ENCODE peak calls at places on chromosomes 13 and 19, in nine cellular contexts. G is IMR-90; R is D721Med; E is AG10803; J is mesothelial cell of epicardium; C is pulmonary artery endothelial cell; Q is activated T-cell treated with anti-CD3 and anti-CD28 coated beads for 1 hour; V is foreskin fibroblast; P is activated naive CD4-positive, alpha-beta T cell treated with anti-CD3 and anti-CD28 coated beads for 36 hours. T is an unnamed sample.

GRCh38 chr19:43354305-43354627 is 780 bp downstream of the CD177 start:
- DNase-seq in R (no peak), Q (no peak), V (no peak), J (no peak), E (no peak), G (no peak), C (no peak), P (no peak), T (no peak)

GRCh38 chr13:29160862-29161261 is 340.7 kb downstream of the MTUS2 start:
- DNase-seq in G (no peak), Q (no peak), C (no peak), V (no peak), R (no peak), E (no peak), J (no peak), P (no peak), T (no peak)

GRCh38 chr13:61700663-61701062 is 285.0 kb upstream of the PCDH20 start:
- DNase-seq in E (no peak), J (no peak), Q (no peak), R (no peak), V (no peak), G (no peak), P (no peak), C (no peak), T (no peak)

GRCh38 chr13:70432276-70432805 is 324.1 kb upstream of the KLHL1 start:
- DNase-seq in Q (no peak), J (no peak), R (no peak), G (no peak), C (no peak), E (no peak), P (no peak), V (no peak), T (no peak)

GRCh38 chr13:66794340-66795031 is 435.6 kb downstream of the PCDH9 start:
- DNase-seq in G (no peak), R (no peak), J (no peak), P (no peak), E (no peak), C (no peak), Q (no peak), V (no peak), T (no peak)

GRCh38 chr13:29594310-29594709 is 1.2 kb downstream of the SLC7A1 start:
- DNase-seq in G (peak), Q (peak), C (no peak), V (peak), J (no peak), P (peak), R (no peak), E (peak), T (peak)

GRCh38 chr19:50794074-50794777 is 4.0 kb downstream of the ACP4 start:
- DNase-seq in V (peak), C (no peak), E (no peak), R (no peak), Q (no peak), G (no peak), J (no peak), P (peak), T (no peak)

GRCh38 chr13:99124695-99125334 is 75.8 kb upstream of the UBAC2 start:
- DNase-seq in V (peak), C (peak), E (peak), G (peak), Q (no peak), P (peak), J (no peak), R (no peak), T (peak)

GRCh38 chr19:51607077-51607476 is 23.1 kb downstream of the SIGLEC5 start:
- DNase-seq in V (no peak), C (no peak), P (peak), E (no peak), G (no peak), Q (no peak), R (no peak), J (no peak), T (no peak)

GRCh38 chr13:33016414-33017409 is at the start of gene KL:
- DNase-seq in P (peak), J (no peak), C (no peak), E (no peak), G (no peak), R (no peak), V (no peak), Q (no peak), T (no peak)

GRCh38 chr19:11482384-11483050 is 1.7 kb upstream of the ELAVL3 start:
- DNase-seq in C (peak), J (peak), E (peak), P (peak), V (peak), R (peak), Q (peak), G (peak), T (peak)

GRCh38 chr19:39971380-39971841 is 446 bp downstream of the PSMC4 start:
- DNase-seq in C (no peak), V (no peak), P (no peak), G (no peak), E (no peak), R (no peak), Q (no peak), J (peak), T (no peak)

GRCh38 chr19:3278749-3279148 is 54.3 kb downstream of the CELF5 start:
- DNase-seq in R (no peak), C (no peak), Q (no peak), E (no peak), V (no peak), J (no peak), G (no peak), P (no peak), T (no peak)

GRCh38 chr19:5281588-5281987 is 59.0 kb downstream of the PTPRS start:
- DNase-seq in Q (no peak), G (no peak), E (peak), R (no peak), J (no peak), V (peak), C (no peak), P (no peak), T (no peak)

GRCh38 chr19:30304540-30304939 is 67.6 kb upstream of the ZNF536 start:
- DNase-seq in Q (no peak), E (no peak), C (no peak), P (no peak), R (no peak), V (no peak), G (no peak), J (no peak), T (no peak)

GRCh38 chr13:32316476-32316875 is 1.2 kb downstream of the BRCA2 start:
- DNase-seq in E (no peak), R (no peak), G (no peak), C (no peak), J (no peak), V (no peak), P (no peak), Q (no peak), T (no peak)

GRCh38 chr13:73757471-73758233 is 376.6 kb downstream of the KLF12 start:
- DNase-seq in G (no peak), Q (no peak), P (no peak), C (no peak), R (no peak), J (no peak), E (peak), V (no peak), T (peak)